ENCODE peak calls at places on chromosomes 7 and 10, in nine cellular contexts. E is HFF-Myc; R is CD4-positive, CD25-positive, alpha-beta regulatory T cell; G is OCI-LY7; H is CD4-positive, alpha-beta memory T cell; Z is CD8-positive, alpha-beta T cell; N is lower leg skin; L is adrenal gland; F is esophagus muscularis mucosa. C is an unnamed sample.
A peak's percentile ranks its signal among the peaks of the same experiment; 100 is the strongest.

GRCh38 chr7:106305732-106306131 is 20.9 kb upstream of the NAMPT start:
- DNase-seq in N (no peak), E (no peak), L (no peak), F (no peak), Z (no peak), R (no peak), G (no peak), H (no peak), C (no peak)

GRCh38 chr7:50653116-50653854 is 88.1 kb upstream of the DDC start:
- DNase-seq in F (no peak), E (no peak), G (no peak), H (no peak), L (no peak), N (peak; percentile 91), Z (no peak), R (no peak), C (no peak)

GRCh38 chr7:110442386-110442837 is 648.5 kb upstream of the LRRN3 start:
- DNase-seq in L (peak; percentile 15), G (peak; percentile 18), R (peak; percentile 24), Z (no peak), E (no peak), N (no peak), H (no peak), F (no peak), C (peak; percentile 17)

GRCh38 chr7:1455241-1455939 is 3.9 kb downstream of the MICALL2 start:
- DNase-seq in F (no peak), R (no peak), L (no peak), G (no peak), Z (no peak), N (no peak), E (no peak), H (no peak), C (peak; percentile 82)

GRCh38 chr10:84987039-84987438 is 658.6 kb downstream of the CCSER2 start:
- DNase-seq in R (no peak), Z (no peak), F (no peak), N (no peak), L (no peak), G (no peak), H (no peak), E (no peak), C (no peak)

GRCh38 chr7:90599892-90600555 is 3.9 kb downstream of the CDK14 start:
- DNase-seq in L (no peak), R (no peak), H (no peak), F (no peak), G (no peak), Z (no peak), E (no peak), N (no peak), C (no peak)

GRCh38 chr7:143003393-143004051 is 23.4 kb downstream of the OR9A2 start:
- DNase-seq in G (peak; percentile 59), N (no peak), F (no peak), H (peak; percentile 64), E (no peak), L (no peak), R (peak; percentile 78), Z (peak; percentile 38), C (no peak)

GRCh38 chr10:10734356-10735064 is 283.2 kb upstream of the CELF2 start:
- DNase-seq in R (no peak), G (no peak), H (no peak), E (no peak), Z (no peak), F (peak; percentile 85), L (no peak), N (no peak), C (no peak)

GRCh38 chr7:158286210-158286609 is 301.4 kb downstream of the PTPRN2 start:
- DNase-seq in L (no peak), Z (no peak), N (no peak), F (no peak), G (no peak), R (no peak), E (no peak), H (no peak), C (no peak)

GRCh38 chr7:133993547-133993946 is 133.6 kb upstream of the LRGUK start:
- DNase-seq in F (no peak), N (no peak), R (no peak), Z (no peak), H (no peak), L (no peak), E (no peak), G (no peak), C (no peak)

GRCh38 chr7:141012696-141013344 is 1.9 kb downstream of the MRPS33 start:
- DNase-seq in R (no peak), N (no peak), L (no peak), E (no peak), H (no peak), Z (no peak), G (no peak), F (no peak), C (no peak)

GRCh38 chr10:95814011-95814727 is 58.2 kb downstream of the ENTPD1 start:
- DNase-seq in L (peak; percentile 42), H (no peak), F (no peak), G (no peak), Z (no peak), N (no peak), E (peak; percentile 87), R (peak; percentile 46), C (peak; percentile 22)

GRCh38 chr10:15719899-15720634 is at the start of gene ITGA8:
- DNase-seq in H (no peak), R (peak; percentile 44), E (no peak), F (no peak), L (no peak), N (no peak), G (no peak), Z (no peak), C (peak; percentile 23)

DNA sequence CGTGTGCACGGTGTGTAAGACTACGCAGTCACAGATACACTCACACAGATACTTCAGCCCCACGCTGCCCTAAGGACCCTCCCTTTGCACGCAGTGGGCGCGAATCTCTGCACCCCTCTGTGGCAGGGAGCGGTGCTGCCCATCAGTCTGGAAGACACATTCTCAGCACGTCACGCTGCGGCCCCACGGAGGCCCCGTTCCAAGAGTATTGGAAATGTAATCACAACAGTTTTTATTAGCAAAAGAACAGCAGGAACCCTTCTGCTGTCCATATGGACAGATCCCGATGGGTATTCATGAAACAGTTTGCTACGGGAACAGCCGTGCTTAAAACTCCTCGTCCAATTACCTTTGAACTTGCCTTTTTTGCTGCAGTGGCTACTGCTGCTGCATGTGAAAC is 131.0 kb downstream of the RPS24 start:
- DNase-seq in F (no peak), G (no peak), N (no peak), L (no peak), Z (no peak), H (no peak), E (no peak), R (no peak), C (no peak)
- H3K4me3 ChIP-seq in F (no peak overlapping the region), G (no peak overlapping the region), N (no peak overlapping the region), L (no peak overlapping the region), Z (no peak overlapping the region), H (no peak overlapping the region), E (no peak overlapping the region), R (no peak overlapping the region), C (no peak overlapping the region)

DNA sequence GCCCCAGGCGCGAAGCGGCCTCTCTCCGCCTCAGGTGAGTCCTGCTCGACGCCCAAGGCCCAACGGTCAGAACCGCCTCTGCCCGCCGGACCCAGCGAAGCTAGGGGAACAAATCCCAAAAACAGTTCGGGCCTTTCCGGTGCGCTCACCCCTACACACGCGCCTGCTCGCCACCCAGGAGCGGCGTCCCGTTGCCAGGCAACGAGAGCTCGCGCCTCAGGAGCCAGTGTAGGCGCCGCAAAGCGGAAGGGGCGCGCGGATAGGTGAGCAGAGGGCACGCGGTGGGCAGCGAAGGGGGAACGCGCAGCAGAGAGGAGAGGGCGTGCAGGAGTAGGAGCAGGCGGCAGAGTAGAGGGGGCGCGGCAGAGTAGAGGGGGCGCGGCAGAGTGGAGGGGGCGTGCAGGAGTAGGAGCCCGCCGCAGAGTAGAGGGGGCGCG is at the start of the genes DYDC1 and DYDC2:
- DNase-seq in Z (peak; percentile 50), L (no peak), F (no peak), N (no peak), H (peak; percentile 39), R (peak; percentile 65), G (no peak), E (no peak), C (peak; percentile 45)
- H3K4me3 ChIP-seq in Z (peak within 1 kb of the TSS; percentile 39), L (no peak within 1 kb of the TSS), F (peak within 1 kb of the TSS; percentile 46), N (peak within 1 kb of the TSS; percentile 6), H (no peak within 1 kb of the TSS), R (no peak within 1 kb of the TSS), G (no peak within 1 kb of the TSS), E (peak within 1 kb of the TSS; percentile 7), C (peak within 1 kb of the TSS; percentile 24)

GRCh38 chr10:30437039-30437781 is 3.2 kb downstream of the MAP3K8 start:
- DNase-seq in E (no peak), F (no peak), R (peak; percentile 75), G (peak; percentile 77), H (peak; percentile 61), Z (peak; percentile 15), N (no peak), L (no peak), C (no peak)
- H3K4me3 ChIP-seq in E (no peak overlapping the region), F (peak overlapping the region; percentile 82), R (peak overlapping the region; percentile 76), G (peak overlapping the region; percentile 94), H (peak overlapping the region; percentile 31), Z (peak overlapping the region; percentile 3), N (no peak overlapping the region), L (no peak overlapping the region), C (peak overlapping the region; percentile 88)

GRCh38 chr7:32943654-32944030 is 13.6 kb upstream of the FKBP9 start:
- DNase-seq in R (no peak), N (no peak), F (no peak), Z (no peak), L (no peak), E (no peak), G (no peak), H (no peak), C (no peak)

GRCh38 chr7:32941996-32942782 is 15.1 kb upstream of the FKBP9 start:
- DNase-seq in L (peak; percentile 69), R (peak; percentile 51), Z (peak; percentile 53), E (no peak), H (peak; percentile 42), F (no peak), N (peak; percentile 93), G (no peak), C (peak; percentile 74)

GRCh38 chr7:32937344-32938174 is 19.7 kb upstream of the FKBP9 start:
- DNase-seq in N (peak; percentile 87), F (no peak), L (peak; percentile 86), E (no peak), G (no peak), Z (no peak), R (no peak), H (no peak), C (peak; percentile 42)

GRCh38 chr7:32942783-32943653 is 14.2 kb upstream of the FKBP9 start:
- DNase-seq in N (peak; percentile 94), L (peak; percentile 75), R (peak; percentile 60), G (peak; percentile 41), F (no peak), H (peak; percentile 63), E (no peak), Z (peak; percentile 68), C (peak; percentile 88)

DNA sequence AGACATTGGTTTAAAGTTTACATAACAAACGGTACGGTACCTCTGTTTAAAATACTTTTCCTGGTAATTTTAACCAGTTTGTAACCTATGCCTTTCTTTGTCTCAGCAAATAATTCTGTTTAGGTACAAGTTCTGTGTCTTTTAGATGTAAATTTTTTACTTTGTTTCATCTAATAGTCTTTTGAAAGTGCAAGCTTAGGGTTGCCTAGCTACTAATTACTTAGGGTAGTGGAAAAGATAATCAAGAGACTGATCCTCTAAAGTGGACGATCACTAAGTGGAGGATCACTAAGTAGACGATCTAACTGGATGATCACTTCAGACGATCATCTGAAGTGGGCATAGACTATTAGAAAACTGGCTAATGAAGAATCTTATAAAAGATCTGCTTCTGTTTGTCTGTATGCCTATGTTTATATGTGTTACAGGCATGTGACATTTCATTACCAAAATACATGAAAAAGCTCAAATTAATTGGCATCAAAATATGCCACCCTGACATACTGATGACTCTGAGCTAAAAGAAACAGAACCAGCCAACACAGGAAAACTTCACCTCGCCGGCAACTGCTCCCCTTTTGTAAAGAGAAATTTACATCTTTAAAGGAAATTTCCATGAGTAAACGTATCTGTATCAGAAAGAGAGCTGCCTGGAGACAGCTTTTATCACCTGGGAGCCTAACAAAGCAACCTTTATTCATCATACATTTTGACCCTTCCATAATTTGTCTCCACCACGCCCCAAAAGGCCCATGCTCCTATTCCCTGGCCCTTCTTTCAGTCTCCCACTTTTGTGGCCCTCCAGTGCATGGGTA is 15.9 kb upstream of the FKBP9 start:
- DNase-seq in F (no peak), Z (no peak), H (no peak), E (no peak), G (no peak), R (no peak), L (no peak), N (no peak), C (peak; percentile 38)
- H3K4me3 ChIP-seq in F (peak overlapping the region; percentile 97), Z (no peak overlapping the region), H (no peak overlapping the region), E (peak overlapping the region; percentile 82), G (no peak overlapping the region), R (peak overlapping the region; percentile 26), L (peak overlapping the region; percentile 81), N (peak overlapping the region; percentile 71), C (peak overlapping the region; percentile 87)

C was measured in colonic mucosa.